ENCODE peak calls at places on chromosome 22, in seven cellular contexts. One of them, this sample, is unnamed.

GRCh38 chr22:47065756-47066615 is 303.5 kb downstream of the TBC1D22A start:
- DNase-seq in OCI-LY7: no peak
- DNase-seq in erythroblast: no peak
- DNase-seq in iris pigment epithelial cell: peak
- DNase-seq in glomerular endothelial cell: no peak
- DNase-seq in NCI-H1092 treated with DMSO at 0.1 percent for 48 hours: no peak
- DNase-seq in GM12865: no peak
- DNase-seq in this sample: no peak

GRCh38 chr22:50209893-50210292 is 9.1 kb downstream of the SELENOO start:
- DNase-seq in erythroblast: peak
- DNase-seq in OCI-LY7: peak
- DNase-seq in GM12865: peak
- DNase-seq in iris pigment epithelial cell: peak
- DNase-seq in glomerular endothelial cell: no peak
- DNase-seq in NCI-H1092 treated with DMSO at 0.1 percent for 48 hours: no peak
- DNase-seq in this sample: peak

GRCh38 chr22:44404341-44405020 is 91.7 kb upstream of the SHISAL1 start:
- DNase-seq in OCI-LY7: no peak
- DNase-seq in erythroblast: no peak
- DNase-seq in NCI-H1092 treated with DMSO at 0.1 percent for 48 hours: no peak
- DNase-seq in GM12865: no peak
- DNase-seq in iris pigment epithelial cell: no peak
- DNase-seq in glomerular endothelial cell: no peak
- DNase-seq in this sample: no peak

GRCh38 chr22:19477321-19478085 is 1.5 kb downstream of the UFD1 start:
- DNase-seq in OCI-LY7: peak
- DNase-seq in GM12865: peak
- DNase-seq in erythroblast: peak
- DNase-seq in iris pigment epithelial cell: no peak
- DNase-seq in NCI-H1092 treated with DMSO at 0.1 percent for 48 hours: no peak
- DNase-seq in glomerular endothelial cell: no peak
- DNase-seq in this sample: no peak

GRCh38 chr22:24423519-24424000 is 3.8 kb upstream of the ADORA2A start:
- DNase-seq in iris pigment epithelial cell: no peak
- DNase-seq in erythroblast: peak
- DNase-seq in glomerular endothelial cell: no peak
- DNase-seq in OCI-LY7: peak
- DNase-seq in GM12865: peak
- DNase-seq in NCI-H1092 treated with DMSO at 0.1 percent for 48 hours: peak
- DNase-seq in this sample: no peak

GRCh38 chr22:32754413-32755041 is 47.0 kb upstream of the TIMP3 start:
- DNase-seq in GM12865: no peak
- DNase-seq in erythroblast: no peak
- DNase-seq in glomerular endothelial cell: no peak
- DNase-seq in NCI-H1092 treated with DMSO at 0.1 percent for 48 hours: no peak
- DNase-seq in iris pigment epithelial cell: peak
- DNase-seq in OCI-LY7: no peak
- DNase-seq in this sample: no peak

GRCh38 chr22:35643991-35644390 is 4.3 kb upstream of the APOL6 start:
- DNase-seq in iris pigment epithelial cell: no peak
- DNase-seq in erythroblast: no peak
- DNase-seq in OCI-LY7: no peak
- DNase-seq in NCI-H1092 treated with DMSO at 0.1 percent for 48 hours: no peak
- DNase-seq in GM12865: no peak
- DNase-seq in glomerular endothelial cell: no peak
- DNase-seq in this sample: no peak

GRCh38 chr22:47940211-47940610 is 1177.8 kb downstream of the TBC1D22A start:
- DNase-seq in GM12865: no peak
- DNase-seq in glomerular endothelial cell: no peak
- DNase-seq in erythroblast: no peak
- DNase-seq in iris pigment epithelial cell: no peak
- DNase-seq in OCI-LY7: no peak
- DNase-seq in NCI-H1092 treated with DMSO at 0.1 percent for 48 hours: no peak
- DNase-seq in this sample: no peak

GRCh38 chr22:44360686-44361381 is 48.1 kb upstream of the SHISAL1 start:
- DNase-seq in glomerular endothelial cell: no peak
- DNase-seq in OCI-LY7: no peak
- DNase-seq in erythroblast: no peak
- DNase-seq in NCI-H1092 treated with DMSO at 0.1 percent for 48 hours: no peak
- DNase-seq in iris pigment epithelial cell: no peak
- DNase-seq in GM12865: no peak
- DNase-seq in this sample: peak

GRCh38 chr22:28703436-28703835 is 23.8 kb upstream of the TTC28 start:
- DNase-seq in glomerular endothelial cell: no peak
- DNase-seq in erythroblast: no peak
- DNase-seq in GM12865: no peak
- DNase-seq in OCI-LY7: no peak
- DNase-seq in NCI-H1092 treated with DMSO at 0.1 percent for 48 hours: no peak
- DNase-seq in iris pigment epithelial cell: peak
- DNase-seq in this sample: no peak

GRCh38 chr22:19819209-19819910 is 35.3 kb downstream of the GNB1L start:
- DNase-seq in GM12865: no peak
- DNase-seq in OCI-LY7: no peak
- DNase-seq in erythroblast: no peak
- DNase-seq in NCI-H1092 treated with DMSO at 0.1 percent for 48 hours: no peak
- DNase-seq in iris pigment epithelial cell: no peak
- DNase-seq in glomerular endothelial cell: no peak
- DNase-seq in this sample: peak

GRCh38 chr22:27990451-27990840 is 71.4 kb upstream of the PITPNB start:
- DNase-seq in NCI-H1092 treated with DMSO at 0.1 percent for 48 hours: no peak
- DNase-seq in GM12865: no peak
- DNase-seq in OCI-LY7: no peak
- DNase-seq in glomerular endothelial cell: no peak
- DNase-seq in iris pigment epithelial cell: no peak
- DNase-seq in erythroblast: no peak
- DNase-seq in this sample: no peak

GRCh38 chr22:19357270-19358105 is 66.0 kb upstream of the CLTCL1 start:
- DNase-seq in GM12865: no peak
- DNase-seq in erythroblast: no peak
- DNase-seq in NCI-H1092 treated with DMSO at 0.1 percent for 48 hours: no peak
- DNase-seq in OCI-LY7: no peak
- DNase-seq in glomerular endothelial cell: no peak
- DNase-seq in iris pigment epithelial cell: peak
- DNase-seq in this sample: no peak